ENCODE peak calls at places on chromosomes 1 and 21, in seven cellular contexts. C, N, Z, K, S, Y and I are unnamed samples.

GRCh38 chr1:180181048-180181447 is 26.4 kb downstream of the QSOX1 start:
- DNase-seq in S (no peak), Z (peak), Y (no peak), C (no peak), N (no peak), K (peak), I (no peak)

GRCh38 chr21:24910591-24910990 is 696.7 kb downstream of the MRPL39 start:
- DNase-seq in Y (no peak), S (no peak), K (no peak), N (no peak), Z (no peak), C (no peak), I (no peak)

GRCh38 chr1:145846191-145846590 is 761 bp downstream of the NUDT17 start:
- DNase-seq in K (peak), N (peak), C (peak), S (no peak), Y (peak), Z (no peak), I (no peak)

GRCh38 chr21:41663805-41664788 is 102.8 kb downstream of the RIPK4 start:
- DNase-seq in N (no peak), Z (peak), C (no peak), K (no peak), Y (no peak), S (no peak), I (no peak)

GRCh38 chr1:92662048-92662447 is 122.9 kb downstream of the EVI5 start:
- DNase-seq in K (no peak), Z (no peak), N (no peak), Y (no peak), S (no peak), C (no peak), I (no peak)

GRCh38 chr1:39391741-39392679 is 99.4 kb upstream of the BMP8A start:
- DNase-seq in Y (no peak), S (no peak), K (no peak), C (peak), N (no peak), Z (no peak), I (peak)

GRCh38 chr1:236759252-236759859 is 35.7 kb upstream of the MTR start:
- DNase-seq in N (peak), Y (peak), K (no peak), Z (no peak), S (peak), C (no peak), I (peak)

GRCh38 chr1:12171206-12172041 is 4.6 kb downstream of the TNFRSF1B start:
- DNase-seq in C (no peak), S (no peak), N (peak), Y (no peak), K (no peak), Z (no peak), I (no peak)

GRCh38 chr1:150971583-150972416 is 2.8 kb downstream of the CERS2 start:
- DNase-seq in Z (no peak), S (no peak), N (no peak), C (no peak), K (no peak), Y (peak), I (no peak)

GRCh38 chr21:20949884-20950283 is 48.3 kb upstream of the NCAM2 start:
- DNase-seq in S (no peak), Y (no peak), K (no peak), N (no peak), Z (no peak), C (no peak), I (no peak)

GRCh38 chr1:91098299-91098901 is 76.6 kb upstream of the ZNF644 start:
- DNase-seq in N (no peak), Z (no peak), K (peak), Y (no peak), S (no peak), C (no peak), I (no peak)

GRCh38 chr1:54885863-54886723 is 902 bp downstream of the DHCR24 start:
- DNase-seq in S (no peak), Z (peak), K (peak), Y (peak), N (no peak), C (peak), I (peak)

GRCh38 chr1:75083848-75084514 is 50.2 kb upstream of the LHX8 start:
- DNase-seq in Z (no peak), K (no peak), S (no peak), N (no peak), C (no peak), Y (no peak), I (peak)

GRCh38 chr1:248808876-248809275 is 16.8 kb downstream of the SH3BP5L start:
- DNase-seq in S (no peak), Z (no peak), C (no peak), K (no peak), N (no peak), Y (no peak), I (no peak)

GRCh38 chr21:36948686-36949085 is 17.8 kb downstream of the HLCS start:
- DNase-seq in Y (no peak), N (no peak), Z (no peak), S (no peak), C (no peak), K (no peak), I (no peak)

GRCh38 chr21:38806942-38807284 is 1.2 kb downstream of the ETS2 start:
- DNase-seq in K (no peak), N (no peak), Y (no peak), Z (no peak), C (no peak), S (no peak), I (peak)

GRCh38 chr1:15696956-15697521 is 12.9 kb downstream of the PLEKHM2 start:
- DNase-seq in C (no peak), N (peak), S (no peak), K (no peak), Z (peak), Y (peak), I (no peak)

GRCh38 chr1:8040586-8040985 is 14.5 kb upstream of the ERRFI1 start:
- DNase-seq in S (peak), C (peak), N (no peak), K (no peak), Y (no peak), Z (peak), I (peak)

GRCh38 chr1:171653796-171654704 is 1.6 kb upstream of the MYOC start:
- DNase-seq in C (no peak), S (no peak), Z (no peak), N (no peak), K (no peak), Y (no peak), I (peak)

GRCh38 chr1:4486408-4487120 is 167.8 kb upstream of the AJAP1 start:
- DNase-seq in K (no peak), N (no peak), C (no peak), Y (no peak), S (no peak), Z (no peak), I (no peak)

GRCh38 chr1:1388078-1388472 is 11.1 kb downstream of the CCNL2 start:
- DNase-seq in N (no peak), Z (no peak), C (no peak), K (no peak), Y (no peak), S (no peak), I (no peak)

GRCh38 chr1:65265296-65266271 is 43.8 kb upstream of the DNAJC6 start:
- DNase-seq in N (peak), C (peak), S (no peak), Y (no peak), Z (no peak), K (peak), I (peak)

GRCh38 chr1:247453256-247453655 is 4.6 kb downstream of the OR2B11 start:
- DNase-seq in S (no peak), C (no peak), N (no peak), Y (no peak), Z (no peak), K (no peak), I (no peak)

GRCh38 chr1:170461362-170461761 is 70.6 kb upstream of the GORAB start:
- DNase-seq in S (no peak), K (no peak), N (no peak), Y (no peak), Z (no peak), C (no peak), I (peak)

GRCh38 chr21:33266784-33267135 is 593 bp downstream of the IL10RB start:
- DNase-seq in Y (peak), Z (no peak), S (no peak), K (no peak), C (no peak), N (peak), I (no peak)

GRCh38 chr1:77687519-77687906 is 5.1 kb upstream of the ZZZ3 start:
- DNase-seq in S (no peak), N (no peak), K (peak), Z (peak), C (peak), Y (peak), I (peak)

GRCh38 chr1:41559331-41559730 is 74.8 kb upstream of the EDN2 start:
- DNase-seq in C (no peak), Y (no peak), K (no peak), N (no peak), Z (no peak), S (no peak), I (no peak)

GRCh38 chr1:116260621-116261020 is 112.4 kb upstream of the ATP1A1 start:
- DNase-seq in S (no peak), N (no peak), Y (no peak), Z (no peak), C (no peak), K (no peak), I (no peak)

GRCh38 chr1:196450143-196450911 is 157.9 kb downstream of the KCNT2 start:
- DNase-seq in N (no peak), Y (no peak), Z (no peak), C (no peak), S (no peak), K (no peak), I (no peak)

GRCh38 chr1:5978452-5978851 is 13.8 kb downstream of the NPHP4 start:
- DNase-seq in S (no peak), N (no peak), Z (peak), K (no peak), C (no peak), Y (no peak), I (no peak)

GRCh38 chr1:82565146-82565545 is 764.4 kb downstream of the ADGRL2 start:
- DNase-seq in C (no peak), K (peak), S (no peak), Y (no peak), N (no peak), Z (no peak), I (peak)
- H3K27ac ChIP-seq in C (no peak), K (no peak), S (no peak), Y (no peak), N (no peak), Z (no peak), I (peak)

GRCh38 chr1:44547837-44548236 is 126.4 kb downstream of the TMEM53 start:
- DNase-seq in K (no peak), S (no peak), C (no peak), N (no peak), Z (no peak), Y (no peak), I (no peak)
- H3K27ac ChIP-seq in K (no peak), S (no peak), C (no peak), N (no peak), Z (no peak), Y (no peak), I (no peak)

DNA sequence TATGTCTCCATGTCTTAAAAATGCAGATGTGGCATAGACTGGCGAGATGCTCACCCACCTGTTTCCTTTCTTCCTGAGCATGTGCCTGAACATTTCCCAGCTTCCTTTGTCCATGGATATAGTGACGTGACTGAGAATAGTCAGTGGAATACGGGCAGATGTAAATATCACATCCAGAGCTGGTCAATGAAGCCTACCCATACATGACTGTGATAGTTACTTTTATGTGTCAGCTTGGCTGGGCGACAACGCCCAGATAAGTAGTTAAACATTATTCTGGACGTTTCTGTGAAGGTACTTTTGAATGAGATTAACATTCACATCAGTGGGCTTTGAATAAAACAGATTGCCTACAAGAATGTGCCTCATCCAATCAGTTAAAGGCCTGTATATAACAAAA is 135.7 kb downstream of the RGS7 start:
- DNase-seq in S (no peak), K (no peak), Y (no peak), C (no peak), N (no peak), Z (no peak), I (no peak)
- H3K27ac ChIP-seq in S (no peak), K (no peak), Y (no peak), C (no peak), N (no peak), Z (no peak), I (no peak)

DNA sequence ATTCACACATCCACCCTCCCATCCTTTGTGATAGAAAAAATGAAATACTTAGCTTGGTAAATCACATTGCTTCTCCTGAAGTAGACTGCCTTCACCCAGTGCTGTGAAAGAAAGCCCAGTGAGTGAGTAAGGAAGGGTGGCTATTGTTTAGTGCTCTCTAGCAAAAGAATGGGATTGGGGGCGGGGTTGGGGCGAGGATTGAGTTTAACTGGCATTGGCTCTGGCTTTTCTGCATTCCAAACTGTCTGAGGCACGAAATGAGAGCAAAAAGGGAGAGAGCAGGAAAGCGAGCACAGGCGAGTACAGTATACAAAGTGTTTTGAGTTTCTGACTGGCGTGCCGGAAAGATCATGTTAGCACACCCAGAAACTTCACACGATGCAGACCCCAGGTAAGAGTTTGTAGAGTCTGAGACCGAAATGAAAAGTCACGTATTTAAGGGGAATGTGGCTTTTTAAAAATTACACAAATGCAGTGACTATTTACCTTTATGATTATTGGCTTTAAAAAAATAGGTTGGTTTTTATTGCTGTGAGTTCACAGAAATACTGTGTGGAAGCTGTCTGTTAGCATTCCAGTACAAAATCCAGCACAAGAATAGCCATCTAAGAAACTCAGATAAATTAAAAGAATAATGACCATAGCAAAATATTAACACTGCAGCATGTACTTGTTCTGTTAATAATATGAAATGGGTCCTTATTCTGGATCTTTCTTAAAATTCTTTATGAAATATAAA is 155.4 kb downstream of the CLEC20A start:
- DNase-seq in K (no peak), Z (peak), S (peak), C (no peak), N (no peak), Y (no peak), I (peak)
- H3K27ac ChIP-seq in K (no peak), Z (no peak), S (peak), C (no peak), N (no peak), Y (no peak), I (peak)

GRCh38 chr1:9542425-9542824 is 3.2 kb downstream of the SLC25A33 start:
- DNase-seq in S (no peak), N (peak), Y (no peak), C (no peak), Z (no peak), K (no peak), I (peak)
- H3K27ac ChIP-seq in S (no peak), N (no peak), Y (no peak), C (no peak), Z (no peak), K (no peak), I (no peak)

GRCh38 chr1:59814180-59814900 is 409 bp upstream of the HOOK1 start:
- DNase-seq in C (peak), K (peak), S (no peak), N (peak), Y (no peak), Z (peak), I (no peak)
- H3K27ac ChIP-seq in C (no peak), K (peak), S (no peak), N (peak), Y (no peak), Z (no peak), I (no peak)

GRCh38 chr1:167765496-167765895 is 43.7 kb downstream of the MPZL1 start:
- DNase-seq in C (no peak), S (no peak), N (no peak), Y (no peak), K (no peak), Z (no peak), I (no peak)
- H3K27ac ChIP-seq in C (no peak), S (no peak), N (no peak), Y (no peak), K (no peak), Z (no peak), I (no peak)